ENCODE peak calls at places on chromosomes 7 and 10, in seven cellular contexts. F is lung microvascular endothelial cell; W is neural progenitor cell; Q is activated effector memory CD4-positive, alpha-beta T cell treated with anti-CD3 and anti-CD28 coated beads, Interleukin-2, amount 50 U/mL, for 16 hours; H is activated CD4-positive, alpha-beta memory T cell treated with anti-CD3 and anti-CD28 coated beads for 36 hours; J is posterior vena cava; K is stimulated activated CD4-positive, alpha-beta T cell treated with anti-CD3 and anti-CD28 coated beads, Interleukin-12 subunit alpha, Interleukin-12 subunit beta, amount 100 ng/mL, for 48 hours. Y is an unnamed sample.

GRCh38 chr10:125038637-125039036 is 96.7 kb downstream of the ZRANB1 start:
- DNase-seq in F (no peak), W (no peak), Q (no peak), H (peak), J (peak), K (no peak), Y (no peak)

GRCh38 chr10:31723074-31723750 is 205.4 kb downstream of the ARHGAP12 start:
- DNase-seq in F (no peak), W (no peak), Q (no peak), H (no peak), J (no peak), K (no peak), Y (no peak)

GRCh38 chr10:132707121-132707775 is 78.7 kb downstream of the NKX6-2 start:
- DNase-seq in F (no peak), W (no peak), Q (peak), H (no peak), J (peak), K (no peak), Y (peak)

GRCh38 chr10:31770307-31770902 is 158.2 kb downstream of the ARHGAP12 start:
- DNase-seq in F (peak), W (peak), Q (peak), H (peak), J (no peak), K (peak), Y (peak)

GRCh38 chr7:101625076-101625914 is 3.8 kb downstream of the MYL10 start:
- DNase-seq in F (no peak), W (peak), Q (no peak), H (no peak), J (no peak), K (no peak), Y (no peak)

GRCh38 chr7:17444673-17445072 is 146.2 kb downstream of the AHR start:
- DNase-seq in F (peak), W (no peak), Q (no peak), H (no peak), J (no peak), K (no peak), Y (no peak)

GRCh38 chr7:155962191-155962967 is 150.1 kb upstream of the SHH start:
- DNase-seq in F (peak), W (no peak), Q (no peak), H (peak), J (no peak), K (peak), Y (no peak)

GRCh38 chr7:27922907-27923306 is 182.9 kb downstream of the TAX1BP1 start:
- DNase-seq in F (no peak), W (no peak), Q (no peak), H (no peak), J (no peak), K (no peak), Y (no peak)

GRCh38 chr7:151694828-151695580 is 175.3 kb upstream of the RHEB start:
- DNase-seq in F (peak), W (no peak), Q (no peak), H (no peak), J (peak), K (no peak), Y (no peak)

GRCh38 chr10:101241840-101242707 is 12.8 kb upstream of the LBX1 start:
- DNase-seq in F (no peak), W (no peak), Q (no peak), H (no peak), J (no peak), K (no peak), Y (no peak)

GRCh38 chr10:125000366-125001312 is 58.7 kb downstream of the ZRANB1 start:
- DNase-seq in F (no peak), W (peak), Q (peak), H (peak), J (peak), K (no peak), Y (peak)

GRCh38 chr10:73965890-73966768 is 31.8 kb upstream of the VCL start:
- DNase-seq in F (peak), W (peak), Q (no peak), H (no peak), J (peak), K (no peak), Y (peak)

GRCh38 chr7:39421661-39422060 is 144.5 kb upstream of the YAE1 start:
- DNase-seq in F (no peak), W (no peak), Q (no peak), H (no peak), J (no peak), K (no peak), Y (no peak)

GRCh38 chr7:156475179-156475578 is 165.4 kb upstream of the RNF32 start:
- DNase-seq in F (no peak), W (no peak), Q (no peak), H (no peak), J (peak), K (no peak), Y (no peak)

Y was measured in head of caudate nucleus.